ENCODE peak calls at places on chromosomes 11 and 22, in five cellular contexts. F, M, R, N and I are unnamed samples. For H3K4me1 and H3K36me3, the result is how much of the 10 kb centered on the place peaks cover.

GRCh38 chr11:71467164-71467563 is 14.2 kb downstream of the NADSYN1 start:
- DNase-seq in F (no peak), M (no peak), R (no peak), N (no peak), I (no peak)

GRCh38 chr22:50599816-50600454 is 658 bp upstream of the MAPK8IP2 start:
- DNase-seq in F (peak), M (peak), R (peak), N (no peak), I (peak)

GRCh38 chr11:47248304-47248663 is 330 bp downstream of the ACP2 start:
- DNase-seq in F (peak), M (no peak), R (no peak), N (no peak), I (no peak)

GRCh38 chr11:73995247-73995646 is 12.6 kb upstream of the UCP2 start:
- DNase-seq in F (no peak), M (no peak), R (no peak), N (no peak), I (no peak)

GRCh38 chr11:119560291-119560690 is 137.3 kb upstream of the THY1 start:
- DNase-seq in F (no peak), M (no peak), R (no peak), N (no peak), I (no peak)

GRCh38 chr11:1838077-1838425 is 730 bp upstream of the TNNI2 start:
- DNase-seq in F (no peak), M (no peak), R (no peak), N (no peak), I (no peak)

GRCh38 chr11:74347381-74347780 is 35.9 kb upstream of the P4HA3 start:
- DNase-seq in F (no peak), M (no peak), R (no peak), N (no peak), I (no peak)

GRCh38 chr11:95520765-95521542 is 268.6 kb downstream of the FAM76B start:
- DNase-seq in F (peak), M (no peak), R (no peak), N (no peak), I (no peak)

GRCh38 chr11:26187639-26188038 is 144.3 kb upstream of the ANO3 start:
- DNase-seq in F (peak), M (no peak), R (no peak), N (no peak), I (no peak)

GRCh38 chr11:129374081-129374992 is 1.3 kb upstream of the BARX2 start:
- DNase-seq in F (no peak), M (no peak), R (no peak), N (no peak), I (no peak)

GRCh38 chr22:27386186-27386585 is 415.4 kb downstream of the MN1 start:
- DNase-seq in F (peak), M (no peak), R (no peak), N (peak), I (no peak)

GRCh38 chr11:45250035-45250693 is 36.0 kb downstream of the SYT13 start:
- DNase-seq in F (no peak), M (no peak), R (no peak), N (no peak), I (no peak)

GRCh38 chr11:315516-315994 is 1.7 kb downstream of the IFITM1 start:
- DNase-seq in F (no peak), M (no peak), R (peak), N (no peak), I (no peak)

GRCh38 chr11:32751381-32751780 is 43.1 kb downstream of the CCDC73 start:
- DNase-seq in F (no peak), M (no peak), R (no peak), N (no peak), I (no peak)

GRCh38 chr11:88886796-88887195 is 179.0 kb downstream of the GRM5 start:
- DNase-seq in F (peak), M (no peak), R (no peak), N (no peak), I (no peak)

GRCh38 chr11:116500833-116501622 is 271.8 kb downstream of the BUD13 start:
- DNase-seq in F (no peak), M (no peak), R (no peak), N (no peak), I (no peak)

GRCh38 chr22:28907311-28908008 is 24.1 kb downstream of the ZNRF3 start:
- DNase-seq in F (no peak), M (no peak), R (no peak), N (no peak), I (no peak)

GRCh38 chr11:73388241-73389133 is 12.3 kb downstream of the RELT start:
- DNase-seq in F (no peak), M (no peak), R (peak), N (no peak), I (no peak)

GRCh38 chr22:38273135-38273761 is 438 bp upstream of the TMEM184B start:
- DNase-seq in F (no peak), M (no peak), R (no peak), N (no peak), I (no peak)

GRCh38 chr11:37988031-37988430 is 1390.0 kb upstream of the RAG2 start:
- DNase-seq in F (peak), M (peak), R (no peak), N (no peak), I (no peak)

GRCh38 chr11:76119779-76120178 is 86.5 kb downstream of the WNT11 start:
- DNase-seq in F (no peak), M (no peak), R (no peak), N (no peak), I (no peak)

GRCh38 chr11:77517226-77517625 is 43.3 kb upstream of the PAK1 start:
- DNase-seq in F (peak), M (no peak), R (no peak), N (no peak), I (no peak)

GRCh38 chr11:59754494-59754858 is 700 bp upstream of the STX3 start:
- DNase-seq in F (no peak), M (no peak), R (no peak), N (no peak), I (no peak)

GRCh38 chr22:29215012-29215860 is 9.5 kb downstream of the EMID1 start:
- DNase-seq in F (no peak), M (no peak), R (peak), N (no peak), I (no peak)

GRCh38 chr11:120185678-120186407 is 25.0 kb upstream of the OAF start:
- DNase-seq in F (no peak), M (no peak), R (no peak), N (no peak), I (peak)

GRCh38 chr11:72523991-72524390 is 89.7 kb upstream of the CLPB start:
- DNase-seq in F (no peak), M (no peak), R (no peak), N (no peak), I (no peak)

GRCh38 chr11:41497974-41498373 is 38.5 kb upstream of the LRRC4C start:
- DNase-seq in F (no peak), M (no peak), R (no peak), N (no peak), I (no peak)

GRCh38 chr22:24486501-24486921 is 8.6 kb upstream of the UPB1 start:
- DNase-seq in F (peak), M (no peak), R (no peak), N (no peak), I (no peak)

GRCh38 chr22:46593211-46593676 is 26.9 kb upstream of the GRAMD4 start:
- DNase-seq in F (no peak), M (no peak), R (peak), N (no peak), I (no peak)

GRCh38 chr11:14029971-14030531 is 67.5 kb downstream of the SPON1 start:
- DNase-seq in F (peak), M (peak), R (peak), N (peak), I (peak)

GRCh38 chr22:27597703-27598444 is 203.7 kb downstream of the MN1 start:
- DNase-seq in F (peak), M (no peak), R (no peak), N (no peak), I (no peak)

GRCh38 chr11:34345012-34345804 is 12.6 kb downstream of the ABTB2 start:
- DNase-seq in F (peak), M (peak), R (peak), N (no peak), I (peak)

GRCh38 chr11:119791047-119791446 is 62.0 kb upstream of the NECTIN1 start:
- DNase-seq in F (no peak), M (no peak), R (peak), N (no peak), I (no peak)

DNA sequence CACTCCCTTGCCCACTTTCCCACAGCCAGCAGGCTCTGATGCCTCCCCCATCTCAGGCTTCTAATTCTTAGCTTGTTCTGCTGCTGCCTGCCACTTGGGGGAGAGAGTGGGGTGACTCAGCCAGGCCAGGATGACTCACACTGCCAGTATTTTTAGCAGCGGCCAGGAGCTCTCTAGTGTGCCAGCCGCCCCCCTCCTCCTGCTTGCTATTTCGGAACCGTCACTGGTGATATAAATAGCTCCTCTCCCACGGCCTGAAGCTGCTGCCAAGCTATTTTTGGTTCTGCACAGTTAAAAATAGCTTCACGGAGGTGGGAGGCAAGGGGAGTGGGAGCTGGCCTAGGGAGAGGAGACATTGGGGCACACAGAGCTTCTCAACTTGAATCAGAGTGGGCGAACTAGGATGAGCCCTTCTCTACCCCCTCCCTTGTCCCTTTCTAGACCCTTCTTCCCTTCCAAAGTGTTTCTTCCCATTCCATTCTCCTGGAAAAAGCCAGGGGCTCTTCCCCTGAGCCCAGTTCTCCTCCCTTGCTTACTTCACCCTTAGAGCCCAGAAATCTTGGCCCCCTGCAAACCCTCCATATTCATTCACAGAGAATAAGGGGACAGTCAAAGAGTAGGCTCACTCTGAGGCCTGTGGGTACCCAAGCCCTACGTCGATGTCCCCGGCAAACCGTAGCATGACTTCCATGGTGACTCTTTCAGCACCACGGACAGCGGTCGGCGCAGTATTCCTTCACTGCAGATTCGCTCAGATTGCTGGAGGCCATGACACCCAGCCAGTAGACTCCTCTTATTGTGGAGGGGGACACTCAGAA is 2.5 kb upstream of the NPAS4 start:
- DNase-seq in F (peak), M (peak), R (peak), N (peak), I (peak)
- TF ChIP-seq CTCF in F (peak), M (no peak), R (peak), N (no peak), I (peak)

DNA sequence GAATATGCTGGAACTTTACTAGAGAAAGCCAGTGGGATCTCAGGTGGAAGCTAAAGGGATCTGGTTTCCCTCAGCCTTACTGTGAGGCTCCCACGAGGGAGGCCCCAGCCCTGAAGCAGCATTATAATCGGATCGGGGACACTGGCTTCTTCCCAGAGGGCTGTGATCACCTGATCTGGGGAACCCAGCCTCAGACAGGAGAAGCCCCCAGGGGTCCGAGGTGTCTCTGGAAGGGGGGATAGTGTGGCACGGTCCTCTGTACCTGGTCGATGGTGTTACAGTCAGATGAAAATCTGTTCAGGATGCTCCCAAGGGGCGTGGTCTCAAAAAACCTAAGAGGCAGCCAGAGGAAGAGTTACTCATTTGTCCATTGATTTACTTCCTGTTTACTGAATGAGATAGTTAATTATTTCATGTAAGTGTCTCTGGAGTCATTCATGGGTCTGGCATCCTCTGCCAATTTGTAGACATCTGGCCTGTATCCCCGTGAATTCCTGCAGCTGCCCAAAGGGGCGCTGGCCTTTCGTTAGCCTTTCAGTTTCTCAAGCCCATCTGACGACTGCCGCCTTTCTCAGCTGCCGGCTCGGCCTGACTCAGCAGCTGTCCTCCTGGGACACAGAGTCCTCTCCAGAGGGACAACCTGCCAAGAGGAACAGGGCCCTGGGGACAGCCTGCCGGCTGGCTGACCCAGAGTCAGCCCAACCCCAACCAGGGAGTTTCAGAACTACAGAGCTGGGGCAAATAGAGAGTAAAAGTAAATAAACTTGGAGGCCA is 17.0 kb upstream of the KCNJ11 start:
- DNase-seq in F (peak), M (no peak), R (peak), N (peak), I (peak)
- H3K4me1 ChIP-seq in F (under half), M (under half), R (under half), N (under half), I (under half)

DNA sequence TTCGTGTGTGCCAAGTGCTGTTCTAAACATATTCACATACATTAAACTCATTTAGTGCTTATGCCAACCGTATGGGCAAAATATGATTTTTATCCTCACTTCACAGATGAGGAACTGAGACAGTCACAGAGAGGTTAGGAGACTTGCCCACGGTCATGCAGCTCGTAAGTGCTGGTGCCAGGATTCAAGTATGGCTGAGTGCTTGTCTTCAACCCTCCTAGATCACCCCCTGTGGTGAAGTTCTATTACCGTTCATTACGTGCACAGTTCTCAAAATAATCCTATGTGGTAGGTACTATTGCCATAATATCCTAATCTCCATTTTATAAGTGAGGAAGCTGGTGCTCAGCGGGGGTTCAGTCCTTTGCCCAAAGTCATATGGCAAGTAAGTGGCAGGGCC is 1.5 kb downstream of the MIEF1 start:
- DNase-seq in F (no peak), M (no peak), R (no peak), N (no peak), I (no peak)
- H3K36me3 ChIP-seq in F (under half), M (under half), R (under half), N (under half), I (under half)

DNA sequence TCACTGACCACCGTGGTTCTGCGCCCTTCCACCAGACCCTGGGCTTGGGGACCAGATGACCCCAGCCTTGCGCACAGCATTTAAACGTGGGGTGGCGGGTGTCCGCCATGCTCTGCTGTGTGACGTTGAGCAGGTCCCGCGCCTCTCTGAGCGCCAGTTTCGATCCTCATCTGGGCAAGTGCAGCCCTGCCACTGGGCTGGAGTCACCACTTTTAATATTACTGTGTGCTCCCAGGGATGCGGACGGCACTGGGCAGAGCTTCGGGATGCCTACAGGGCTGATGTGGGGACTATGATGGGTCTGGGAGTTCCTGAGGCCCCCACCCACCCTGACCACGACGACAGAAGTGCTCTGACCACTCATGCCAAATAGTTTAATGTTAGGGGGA is 1.2 kb upstream of the NUDT8 start:
- DNase-seq in F (no peak), M (no peak), R (no peak), N (no peak), I (no peak)
- TF ChIP-seq CTCF in F (no peak), M (no peak), R (no peak), N (no peak), I (no peak)

GRCh38 chr11:60847281-60847680 is 5.4 kb downstream of the CCDC86 start:
- DNase-seq in F (no peak), M (no peak), R (no peak), N (no peak), I (no peak)

GRCh38 chr11:60842688-60843605 is 1.0 kb downstream of the CCDC86 start:
- DNase-seq in F (no peak), M (no peak), R (no peak), N (no peak), I (no peak)

GRCh38 chr11:60844870-60845221 is 2.9 kb downstream of the CCDC86 start:
- DNase-seq in F (no peak), M (no peak), R (no peak), N (no peak), I (no peak)

GRCh38 chr11:60844045-60844869 is 2.3 kb downstream of the CCDC86 start:
- DNase-seq in F (no peak), M (no peak), R (no peak), N (no peak), I (no peak)

DNA sequence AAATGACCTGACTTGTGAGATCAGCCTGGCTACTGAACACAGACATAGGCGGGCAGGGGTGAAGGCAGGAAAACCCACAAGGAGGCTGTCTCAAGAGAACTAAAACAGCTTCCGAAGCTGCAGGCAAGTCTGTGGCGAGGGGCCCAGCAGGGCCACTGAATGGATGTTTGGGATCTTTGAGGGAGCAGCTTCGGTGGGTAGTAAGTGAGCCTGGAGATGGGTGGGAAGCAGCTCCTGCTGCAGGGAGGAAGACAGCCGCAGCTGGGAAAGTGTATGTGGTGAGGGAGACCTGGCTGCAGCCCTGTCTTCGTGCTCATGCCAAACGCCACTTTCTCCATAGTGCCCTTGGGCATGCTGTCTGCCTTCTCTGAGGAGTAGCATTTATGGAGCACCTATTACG is 3.4 kb downstream of the CCDC86 start:
- DNase-seq in F (no peak), M (no peak), R (no peak), N (no peak), I (no peak)
- H3K4me1 ChIP-seq in F (under half), M (under half), R (under half), N (under half), I (under half)

DNA sequence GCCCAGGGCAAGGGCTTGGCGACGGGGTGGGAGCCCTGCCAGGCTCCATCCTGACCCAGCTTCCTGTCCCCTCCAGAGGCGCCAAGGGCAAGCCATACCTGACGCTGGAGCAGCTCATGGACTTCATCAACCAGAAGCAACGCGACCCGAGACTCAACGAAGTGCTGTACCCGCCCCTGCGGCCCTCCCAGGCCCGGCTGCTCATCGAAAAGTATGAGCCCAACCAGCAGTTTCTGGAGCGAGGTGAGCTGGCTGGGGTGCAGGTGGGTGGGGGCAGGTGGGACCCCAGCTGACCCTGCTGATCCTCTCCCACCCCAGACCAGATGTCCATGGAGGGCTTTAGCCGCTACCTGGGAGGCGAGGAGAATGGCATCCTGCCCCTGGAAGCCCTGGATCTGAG is 5.0 kb downstream of the PLCB3 start:
- DNase-seq in F (no peak), M (no peak), R (peak), N (no peak), I (no peak)
- H3K36me3 ChIP-seq in F (under half), M (under half), R (under half), N (under half), I (under half)